ENCODE peak calls at places on chromosomes 12 and 14, in seven cellular contexts. U is GM23248, A is HCT116, O is H1, W is neural progenitor cell, M is fibroblast of lung, K is MM.1S. R is an unnamed sample.

GRCh38 chr12:49198431-49199155 is 9.7 kb upstream of the TUBA1A start:
- DNase-seq in W (peak; percentile 66), M (peak; percentile 81), A (no peak), K (no peak), O (no peak), U (peak; percentile 91), R (peak; percentile 67)

GRCh38 chr14:77804592-77804991 is 4.7 kb downstream of the ADCK1 start:
- DNase-seq in A (no peak), M (no peak), W (peak; percentile 71), U (peak; percentile 36), O (peak; percentile 84), K (peak; percentile 41), R (no peak)

GRCh38 chr12:52926596-52927241 is 21.8 kb upstream of the KRT8 start:
- DNase-seq in A (no peak), U (peak; percentile 20), W (no peak), O (no peak), M (no peak), K (no peak), R (no peak)

GRCh38 chr14:76887196-76887595 is 61.0 kb downstream of the LRRC74A start:
- DNase-seq in O (no peak), W (no peak), U (peak; percentile 71), K (no peak), A (no peak), M (peak; percentile 22), R (peak; percentile 46)

GRCh38 chr12:108890208-108890607 is 10.3 kb downstream of the DAO start:
- DNase-seq in U (peak; percentile 12), M (peak; percentile 12), O (peak; percentile 55), K (peak; percentile 15), W (peak; percentile 48), A (no peak), R (peak; percentile 5)

GRCh38 chr14:92794547-92794941 is 439 bp downstream of the GOLGA5 start:
- DNase-seq in W (peak; percentile 42), K (no peak), U (peak; percentile 57), A (no peak), M (peak; percentile 11), O (no peak), R (peak; percentile 46)

GRCh38 chr12:125093681-125094025 is 28.4 kb downstream of the AACS start:
- DNase-seq in M (no peak), W (no peak), O (no peak), U (no peak), K (no peak), A (no peak), R (no peak)

GRCh38 chr14:23301969-23302289 is 730 bp downstream of the PPP1R3E start:
- DNase-seq in M (no peak), U (no peak), W (no peak), K (no peak), O (no peak), A (no peak), R (no peak)

GRCh38 chr14:23881292-23881691 is 72.3 kb upstream of the DHRS4 start:
- DNase-seq in A (no peak), O (no peak), U (peak; percentile 4), W (no peak), K (no peak), M (no peak), R (peak; percentile 14)

GRCh38 chr14:95291859-95292542 is 27.7 kb downstream of the CLMN start:
- DNase-seq in U (peak; percentile 55), K (no peak), O (no peak), A (peak; percentile 21), M (peak; percentile 59), W (no peak), R (peak; percentile 11)

GRCh38 chr12:117749431-117749830 is 219.4 kb downstream of the KSR2 start:
- DNase-seq in K (no peak), O (no peak), A (no peak), M (no peak), W (no peak), U (no peak), R (no peak)

DNA sequence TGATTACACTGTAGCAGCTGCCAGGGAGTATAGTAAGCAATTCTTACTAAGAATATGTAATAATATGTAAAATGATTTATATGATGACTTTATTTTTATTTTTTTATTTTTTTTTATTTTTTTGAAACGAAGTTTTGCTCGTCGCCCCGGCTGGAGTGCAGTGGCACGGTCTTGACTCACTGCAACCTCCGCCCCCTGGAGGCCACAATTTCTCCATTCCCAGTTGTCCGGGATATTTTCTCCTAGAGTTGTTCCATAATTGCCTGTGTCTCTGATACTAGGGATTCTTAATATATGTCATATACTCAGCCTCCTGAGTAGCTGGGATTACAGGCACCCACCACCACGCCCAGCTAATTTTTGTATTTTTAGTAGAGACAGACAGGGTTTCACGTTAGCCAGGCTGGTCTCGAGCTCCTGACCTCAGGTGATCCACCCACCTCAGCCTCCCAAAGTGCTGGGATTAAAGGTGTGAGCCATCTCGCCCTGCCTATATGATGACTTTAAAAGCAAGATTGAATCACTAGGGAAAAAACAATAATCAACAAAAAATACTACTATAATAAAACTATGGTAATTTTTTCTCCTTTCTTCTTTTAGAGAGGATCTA is 12.2 kb upstream of the ITPR2 start:
- DNase-seq in K (no peak), O (peak; percentile 76), A (peak; percentile 44), U (peak; percentile 49), M (peak; percentile 51), W (peak; percentile 59), R (peak; percentile 83)
- H3K4me1 ChIP-seq in K (peaks cover 4% of the 10 kb centered on the region), O (no peaks in the 10 kb centered on the region), A (peaks cover 3% of the 10 kb centered on the region), U (peaks cover 14% of the 10 kb centered on the region), M (no peaks in the 10 kb centered on the region), W (no peaks in the 10 kb centered on the region), R (peaks cover 40% of the 10 kb centered on the region)

GRCh38 chr14:101845896-101846295 is 84.4 kb downstream of the PPP2R5C start:
- DNase-seq in M (no peak), U (no peak), W (no peak), O (no peak), A (no peak), K (no peak), R (no peak)
- H3K9ac ChIP-seq in M (no peak overlapping the region), U (no peak overlapping the region), W (no peak overlapping the region), O (no peak overlapping the region), A (no peak overlapping the region), K (no peak overlapping the region), R (no peak overlapping the region)

GRCh38 chr12:45433441-45433868 is 217.6 kb downstream of the ANO6 start:
- DNase-seq in U (no peak), K (no peak), A (no peak), O (peak; percentile 49), M (no peak), W (peak; percentile 84), R (no peak)
- H3K4me3 ChIP-seq in U (no peak overlapping the region), K (no peak overlapping the region), A (no peak overlapping the region), O (no peak overlapping the region), M (no peak overlapping the region), W (no peak overlapping the region), R (no peak overlapping the region)

GRCh38 chr12:57842342-57843294 is 3.9 kb downstream of the CTDSP2 start:
- DNase-seq in M (no peak), A (no peak), O (no peak), W (peak; percentile 72), U (peak; percentile 66), K (no peak), R (peak; percentile 43)

GRCh38 chr12:57841445-57841844 is 5.1 kb downstream of the CTDSP2 start:
- DNase-seq in W (no peak), O (no peak), U (no peak), K (no peak), A (no peak), M (no peak), R (no peak)

GRCh38 chr12:57838594-57839302 is 7.8 kb downstream of the CTDSP2 start:
- DNase-seq in O (no peak), W (no peak), K (peak; percentile 40), M (no peak), A (no peak), U (peak; percentile 48), R (no peak)

GRCh38 chr12:57839996-57840395 is 6.5 kb downstream of the CTDSP2 start:
- DNase-seq in O (no peak), W (no peak), K (no peak), U (no peak), M (no peak), A (no peak), R (no peak)

GRCh38 chr12:57840701-57841100 is 5.8 kb downstream of the CTDSP2 start:
- DNase-seq in O (no peak), A (no peak), U (peak; percentile 50), K (no peak), M (no peak), W (no peak), R (peak; percentile 54)
- H3K4me1 ChIP-seq in O (peaks cover 27% of the 10 kb centered on the region), A (peaks cover 68% of the 10 kb centered on the region), U (peaks cover 80% of the 10 kb centered on the region), K (peaks cover 80% of the 10 kb centered on the region), M (peaks cover 55% of the 10 kb centered on the region), W (peaks cover 81% of the 10 kb centered on the region), R (peaks cover 86% of the 10 kb centered on the region)

DNA sequence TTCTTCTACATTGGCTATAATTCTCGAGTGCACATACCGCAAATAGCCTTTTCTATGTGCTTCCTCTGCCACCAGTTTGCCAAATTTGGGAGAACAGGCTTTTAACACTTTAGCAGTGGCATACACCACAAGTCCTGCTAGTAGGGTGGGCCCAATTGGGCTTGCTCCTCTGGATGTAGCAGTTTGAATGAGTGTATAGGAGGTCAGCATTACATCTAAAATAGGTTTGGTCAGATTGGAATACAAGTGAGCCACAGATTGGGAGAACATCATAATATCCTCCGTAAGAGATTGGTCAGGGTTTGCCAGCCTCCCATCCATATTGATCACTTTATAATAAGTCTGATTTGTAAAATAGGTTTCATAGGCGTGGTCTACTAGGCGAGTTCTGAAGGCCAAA is 902 bp downstream of the ABCD2 start:
- DNase-seq in W (no peak), M (no peak), A (no peak), O (no peak), U (no peak), K (no peak), R (no peak)
- H3K9ac ChIP-seq in W (no peak overlapping the region), M (no peak overlapping the region), A (no peak overlapping the region), O (no peak overlapping the region), U (no peak overlapping the region), K (peak overlapping the region; percentile 80), R (peak overlapping the region; percentile 88)

GRCh38 chr12:6540181-6540877 is 6.0 kb downstream of the GAPDH start:
- DNase-seq in U (peak; percentile 99), K (no peak), M (peak; percentile 95), W (peak; percentile 75), A (peak; percentile 67), O (peak; percentile 87), R (peak; percentile 96)
- H3K4me3 ChIP-seq in U (peak overlapping the region; percentile 47), K (no peak overlapping the region), M (no peak overlapping the region), W (no peak overlapping the region), A (peak overlapping the region; percentile 58), O (no peak overlapping the region), R (peak overlapping the region; percentile 36)

DNA sequence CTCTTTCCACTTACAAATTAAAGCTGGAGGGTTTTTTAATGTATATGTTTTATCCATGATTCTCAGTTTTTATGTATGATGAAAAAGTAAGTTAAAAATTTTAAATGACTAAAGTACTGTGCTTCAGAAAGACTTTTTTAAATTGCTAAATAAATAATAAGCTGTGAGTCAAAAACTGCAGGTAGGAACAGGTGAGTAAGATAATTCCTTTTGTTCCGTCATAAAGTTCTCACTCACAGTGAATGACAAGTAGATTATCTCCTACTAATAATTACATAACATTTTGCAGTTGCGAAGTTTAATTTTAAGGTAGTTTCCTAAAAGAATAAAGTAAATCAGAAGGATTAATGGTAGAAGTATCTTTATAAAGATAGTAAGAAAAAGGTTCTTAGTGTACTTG is 78.0 kb downstream of the PRKCH start:
- DNase-seq in W (no peak), O (no peak), M (no peak), U (no peak), K (no peak), A (no peak), R (no peak)
- H3K4me1 ChIP-seq in W (no peaks in the 10 kb centered on the region), O (no peaks in the 10 kb centered on the region), M (no peaks in the 10 kb centered on the region), U (no peaks in the 10 kb centered on the region), K (no peaks in the 10 kb centered on the region), A (no peaks in the 10 kb centered on the region), R (no peaks in the 10 kb centered on the region)

R was measured in adipocyte.